ENCODE peak calls at places on chromosome 15, in five cellular contexts. One of them, this sample, is unnamed.

GRCh38 chr15:59160880-59161593 is 45.6 kb upstream of the LDHAL6B start:
- DNase-seq in PC-9: peak; percentile 29
- DNase-seq in GM23338: peak; percentile 79
- DNase-seq in astrocyte: no peak
- DNase-seq in K562: peak; percentile 63
- DNase-seq in this sample: no peak

GRCh38 chr15:67833504-67834248 is 6.2 kb downstream of the RNU6-1 start:
- DNase-seq in PC-9: peak; percentile 44
- DNase-seq in GM23338: peak; percentile 92
- DNase-seq in astrocyte: no peak
- DNase-seq in K562: peak; percentile 84
- DNase-seq in this sample: no peak

GRCh38 chr15:64807051-64807749 is 18.2 kb downstream of the PIF1 start:
- DNase-seq in PC-9: no peak
- DNase-seq in GM23338: peak; percentile 81
- DNase-seq in astrocyte: no peak
- DNase-seq in K562: no peak
- DNase-seq in this sample: no peak

GRCh38 chr15:51924146-51925068 is 47.2 kb downstream of the LEO1 start:
- DNase-seq in PC-9: no peak
- DNase-seq in GM23338: peak; percentile 56
- DNase-seq in astrocyte: no peak
- DNase-seq in K562: no peak
- DNase-seq in this sample: no peak

GRCh38 chr15:73714695-73715301 is 30.6 kb downstream of the CD276 start:
- DNase-seq in PC-9: no peak
- DNase-seq in GM23338: no peak
- DNase-seq in astrocyte: no peak
- DNase-seq in K562: no peak
- DNase-seq in this sample: no peak

GRCh38 chr15:66156310-66156975 is 97.1 kb downstream of the MEGF11 start:
- DNase-seq in PC-9: no peak
- DNase-seq in GM23338: no peak
- DNase-seq in astrocyte: no peak
- DNase-seq in K562: no peak
- DNase-seq in this sample: no peak

GRCh38 chr15:97177135-97177704 is 783.3 kb upstream of the ARRDC4 start:
- DNase-seq in PC-9: no peak
- DNase-seq in GM23338: peak; percentile 75
- DNase-seq in astrocyte: no peak
- DNase-seq in K562: no peak
- DNase-seq in this sample: no peak

GRCh38 chr15:59536553-59536952 is 75.0 kb upstream of the GCNT3 start:
- DNase-seq in PC-9: no peak
- DNase-seq in GM23338: no peak
- DNase-seq in astrocyte: no peak
- DNase-seq in K562: no peak
- DNase-seq in this sample: no peak

GRCh38 chr15:37100109-37100873 is at the start of gene MEIS2:
- DNase-seq in PC-9: peak; percentile 85
- DNase-seq in GM23338: peak; percentile 94
- DNase-seq in astrocyte: peak; percentile 97
- DNase-seq in K562: peak; percentile 96
- DNase-seq in this sample: peak; percentile 87

GRCh38 chr15:49984436-49984835 is 134.6 kb downstream of the ATP8B4 start:
- DNase-seq in PC-9: no peak
- DNase-seq in GM23338: peak; percentile 8
- DNase-seq in astrocyte: no peak
- DNase-seq in K562: no peak
- DNase-seq in this sample: no peak

GRCh38 chr15:43390723-43391122 is 19.8 kb downstream of the TUBGCP4 start:
- DNase-seq in PC-9: no peak
- DNase-seq in GM23338: no peak
- DNase-seq in astrocyte: peak; percentile 10
- DNase-seq in K562: no peak
- DNase-seq in this sample: no peak

GRCh38 chr15:65993226-65993625 is 123.9 kb downstream of the RAB11A start:
- DNase-seq in PC-9: no peak
- DNase-seq in GM23338: no peak
- DNase-seq in astrocyte: no peak
- DNase-seq in K562: no peak
- DNase-seq in this sample: no peak

GRCh38 chr15:85582719-85583089 is 202.3 kb downstream of the AKAP13 start:
- DNase-seq in PC-9: no peak
- DNase-seq in GM23338: no peak
- DNase-seq in astrocyte: peak; percentile 49
- DNase-seq in K562: peak; percentile 46
- DNase-seq in this sample: no peak

GRCh38 chr15:40281057-40281850 is 1.6 kb downstream of the ANKRD63 start:
- DNase-seq in PC-9: no peak
- DNase-seq in GM23338: peak; percentile 71
- DNase-seq in astrocyte: no peak
- DNase-seq in K562: no peak
- DNase-seq in this sample: no peak

GRCh38 chr15:40282144-40282869 is 557 bp downstream of the ANKRD63 start:
- DNase-seq in PC-9: peak; percentile 54
- DNase-seq in GM23338: peak; percentile 75
- DNase-seq in astrocyte: no peak
- DNase-seq in K562: peak; percentile 79
- DNase-seq in this sample: peak; percentile 53

GRCh38 chr15:40283615-40284306 is 897 bp upstream of the ANKRD63 start:
- DNase-seq in PC-9: no peak
- DNase-seq in GM23338: peak; percentile 65
- DNase-seq in astrocyte: no peak
- DNase-seq in K562: no peak
- DNase-seq in this sample: no peak

GRCh38 chr15:40285151-40285898 is 2.5 kb upstream of the ANKRD63 start:
- DNase-seq in PC-9: no peak
- DNase-seq in GM23338: no peak
- DNase-seq in astrocyte: no peak
- DNase-seq in K562: no peak
- DNase-seq in this sample: no peak

GRCh38 chr15:40282870-40283614 is at the start of gene ANKRD63:
- DNase-seq in PC-9: no peak
- DNase-seq in GM23338: peak; percentile 48
- DNase-seq in astrocyte: no peak
- DNase-seq in K562: peak; percentile 72
- DNase-seq in this sample: no peak
- TF ChIP-seq EZH2 in PC-9: no peak
- TF ChIP-seq EZH2 in GM23338: peak; percentile 67
- TF ChIP-seq EZH2 in astrocyte: peak; percentile 72
- TF ChIP-seq EZH2 in K562: no peak
- TF ChIP-seq EZH2 in this sample: peak; percentile 52

GRCh38 chr15:91141102-91141501 is 41.0 kb downstream of the SV2B start:
- DNase-seq in PC-9: no peak
- DNase-seq in GM23338: no peak
- DNase-seq in astrocyte: no peak
- DNase-seq in K562: no peak
- DNase-seq in this sample: no peak

GRCh38 chr15:91140561-91140960 is 40.5 kb downstream of the SV2B start:
- DNase-seq in PC-9: no peak
- DNase-seq in GM23338: no peak
- DNase-seq in astrocyte: no peak
- DNase-seq in K562: no peak
- DNase-seq in this sample: no peak

GRCh38 chr15:91146728-91147127 is 46.7 kb downstream of the SV2B start:
- DNase-seq in PC-9: no peak
- DNase-seq in GM23338: no peak
- DNase-seq in astrocyte: no peak
- DNase-seq in K562: no peak
- DNase-seq in this sample: peak; percentile 16

GRCh38 chr15:91136386-91136923 is 36.4 kb downstream of the SV2B start:
- DNase-seq in PC-9: no peak
- DNase-seq in GM23338: no peak
- DNase-seq in astrocyte: no peak
- DNase-seq in K562: no peak
- DNase-seq in this sample: no peak

GRCh38 chr15:91142097-91142744 is 42.2 kb downstream of the SV2B start:
- DNase-seq in PC-9: no peak
- DNase-seq in GM23338: peak; percentile 56
- DNase-seq in astrocyte: no peak
- DNase-seq in K562: peak; percentile 19
- DNase-seq in this sample: peak; percentile 5
- TF ChIP-seq CTCF in PC-9: peak; percentile 59
- TF ChIP-seq CTCF in GM23338: peak; percentile 55
- TF ChIP-seq CTCF in astrocyte: peak; percentile 20
- TF ChIP-seq CTCF in K562: peak; percentile 38
- TF ChIP-seq CTCF in this sample: peak; percentile 45

DNA sequence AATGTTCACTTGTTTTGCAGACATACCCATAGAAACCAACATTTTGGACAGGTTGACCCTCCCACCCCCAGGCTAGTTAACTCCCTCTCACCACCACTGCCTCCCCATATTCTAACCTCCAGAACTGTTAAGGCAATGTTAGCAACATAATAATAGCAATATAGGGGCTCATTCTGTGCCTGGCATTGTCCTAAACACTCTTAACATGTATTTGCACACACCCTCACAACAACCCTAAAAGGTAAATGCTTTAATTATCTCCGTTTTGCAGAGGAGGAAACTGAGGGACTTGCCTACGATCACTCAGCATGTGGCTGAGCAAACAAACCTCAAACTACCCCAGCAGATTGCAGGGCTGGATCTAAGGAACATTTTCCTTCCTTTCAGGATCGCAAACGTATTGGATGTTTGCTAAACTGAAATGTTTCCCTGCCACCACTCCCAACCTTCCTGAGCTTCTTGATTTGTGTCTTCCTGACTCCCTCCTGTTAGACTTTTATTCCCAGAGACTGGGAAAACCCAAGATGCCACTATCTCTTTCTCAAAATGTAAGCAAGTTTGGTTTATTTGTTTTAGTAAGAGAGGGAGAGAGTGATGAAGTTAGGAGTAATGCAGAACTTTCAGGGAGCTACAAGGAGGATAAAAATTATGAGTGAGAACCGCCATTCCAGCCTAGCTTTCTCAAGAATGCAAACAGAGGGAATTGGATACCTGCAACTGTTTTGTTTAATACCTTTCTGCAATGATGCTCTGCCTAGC is 1.3 kb downstream of the SCG5 start:
- DNase-seq in PC-9: no peak
- DNase-seq in GM23338: peak; percentile 17
- DNase-seq in astrocyte: no peak
- DNase-seq in K562: no peak
- DNase-seq in this sample: no peak
- H3K36me3 ChIP-seq in PC-9: no peaks in the 10 kb centered on the region
- H3K36me3 ChIP-seq in GM23338: peaks cover 4% of the 10 kb centered on the region
- H3K36me3 ChIP-seq in astrocyte: peaks cover 3% of the 10 kb centered on the region
- H3K36me3 ChIP-seq in K562: peaks cover 21% of the 10 kb centered on the region
- H3K36me3 ChIP-seq in this sample: peaks cover 2% of the 10 kb centered on the region

DNA sequence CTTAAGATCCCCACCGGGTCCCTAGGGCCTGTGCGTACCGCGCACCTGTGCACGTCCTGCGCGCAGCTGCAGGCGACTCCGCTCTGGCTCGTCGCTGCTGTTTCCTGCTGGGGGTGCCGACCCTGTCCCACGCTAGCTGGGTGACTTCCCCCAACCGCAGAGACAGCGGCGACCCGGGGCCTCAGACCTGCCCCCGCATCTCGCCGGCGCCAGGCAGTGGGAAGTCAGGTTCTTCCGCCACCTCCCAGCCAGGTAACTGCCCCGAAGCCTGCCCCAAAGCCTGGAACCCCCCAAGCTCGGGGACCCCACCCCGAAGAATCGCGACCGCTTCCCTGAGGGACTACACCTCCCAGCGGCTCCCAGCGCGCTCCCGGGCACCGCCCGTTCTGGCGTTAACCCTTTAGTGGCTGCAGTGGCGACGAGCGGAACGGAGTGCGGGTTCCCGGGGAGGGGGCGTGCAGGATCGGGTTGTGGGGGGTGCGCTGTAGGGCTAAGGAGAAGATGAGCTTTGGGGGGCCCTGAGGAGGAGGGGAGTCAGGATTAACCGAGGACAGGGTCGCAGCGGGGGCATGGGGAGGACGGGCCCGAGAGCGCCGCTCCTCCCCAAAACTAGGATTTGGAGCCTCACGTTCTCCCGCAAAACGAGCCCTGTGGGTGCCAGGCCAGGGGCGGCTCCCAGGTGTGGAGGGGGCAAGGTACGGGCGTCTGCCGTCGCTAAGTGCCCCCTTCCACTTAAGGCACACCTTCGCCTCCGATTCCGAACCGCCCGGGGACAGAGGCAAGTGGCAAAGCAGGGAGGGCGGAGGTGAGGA is 589 bp downstream of the NEIL1 start:
- DNase-seq in PC-9: peak; percentile 58
- DNase-seq in GM23338: peak; percentile 85
- DNase-seq in astrocyte: no peak
- DNase-seq in K562: peak; percentile 68
- DNase-seq in this sample: no peak
- TF ChIP-seq EZH2 in PC-9: no peak
- TF ChIP-seq EZH2 in GM23338: no peak
- TF ChIP-seq EZH2 in astrocyte: peak; percentile 71
- TF ChIP-seq EZH2 in K562: no peak
- TF ChIP-seq EZH2 in this sample: no peak

GRCh38 chr15:57747206-57747605 is 40.7 kb downstream of the POLR2M start:
- DNase-seq in PC-9: no peak
- DNase-seq in GM23338: peak; percentile 22
- DNase-seq in astrocyte: no peak
- DNase-seq in K562: peak; percentile 33
- DNase-seq in this sample: no peak
- TF ChIP-seq CTCF in PC-9: no peak
- TF ChIP-seq CTCF in GM23338: no peak
- TF ChIP-seq CTCF in astrocyte: no peak
- TF ChIP-seq CTCF in K562: no peak
- TF ChIP-seq CTCF in this sample: no peak

GRCh38 chr15:40257656-40258450 is 19.0 kb downstream of the PAK6 start:
- DNase-seq in PC-9: peak; percentile 49
- DNase-seq in GM23338: no peak
- DNase-seq in astrocyte: peak; percentile 16
- DNase-seq in K562: peak; percentile 42
- DNase-seq in this sample: no peak

GRCh38 chr15:40256642-40257235 is 17.9 kb downstream of the PAK6 start:
- DNase-seq in PC-9: no peak
- DNase-seq in GM23338: no peak
- DNase-seq in astrocyte: peak; percentile 60
- DNase-seq in K562: no peak
- DNase-seq in this sample: no peak

GRCh38 chr15:40258544-40258943 is 19.7 kb downstream of the PAK6 start:
- DNase-seq in PC-9: no peak
- DNase-seq in GM23338: peak; percentile 78
- DNase-seq in astrocyte: no peak
- DNase-seq in K562: no peak
- DNase-seq in this sample: no peak

GRCh38 chr15:40255033-40255432 is 16.2 kb downstream of the PAK6 start:
- DNase-seq in PC-9: no peak
- DNase-seq in GM23338: no peak
- DNase-seq in astrocyte: no peak
- DNase-seq in K562: no peak
- DNase-seq in this sample: no peak

DNA sequence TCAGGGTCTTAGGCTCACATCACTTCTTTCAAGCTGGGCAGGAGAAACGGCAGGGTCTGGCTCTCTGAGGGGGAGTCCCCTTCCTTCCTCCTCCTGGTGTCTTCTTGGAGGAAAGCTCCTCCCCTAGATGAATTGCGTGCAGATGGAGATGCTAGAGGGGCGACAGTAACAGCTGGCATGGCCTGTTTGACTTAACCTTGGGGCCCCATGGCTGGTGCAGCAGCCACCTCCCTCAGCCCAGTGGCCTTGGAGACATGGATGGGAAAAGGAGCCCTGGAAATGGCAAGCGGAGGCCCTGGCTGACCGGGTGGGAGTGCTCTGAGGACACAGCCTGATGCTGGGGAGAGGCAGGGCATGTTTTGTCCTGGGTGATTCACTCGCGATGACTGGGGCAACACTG is 20.2 kb downstream of the PAK6 start:
- DNase-seq in PC-9: no peak
- DNase-seq in GM23338: no peak
- DNase-seq in astrocyte: no peak
- DNase-seq in K562: no peak
- DNase-seq in this sample: no peak
- H3K36me3 ChIP-seq in PC-9: no peaks in the 10 kb centered on the region
- H3K36me3 ChIP-seq in GM23338: no peaks in the 10 kb centered on the region
- H3K36me3 ChIP-seq in astrocyte: no peaks in the 10 kb centered on the region
- H3K36me3 ChIP-seq in K562: no peaks in the 10 kb centered on the region
- H3K36me3 ChIP-seq in this sample: peaks cover 6% of the 10 kb centered on the region

This sample was measured in mammary epithelial cell.